ENCODE peak calls at places on chromosomes 2 and 18, in eight cellular contexts. B is transverse colon, Z is GM12878, L is sigmoid colon, I is A549, Q is tibial nerve, U is adrenal gland, F is IMR-90. Y is an unnamed sample.

GRCh38 chr2:1738646-1739302 is 5.5 kb downstream of the PXDN start:
- DNase-seq in B (no peak), F (no peak), Z (no peak), I (no peak), Q (no peak), U (no peak), L (peak), Y (no peak)

GRCh38 chr18:78240867-78241266 is 738.8 kb upstream of the SALL3 start:
- DNase-seq in B (no peak), I (no peak), Q (no peak), L (no peak), U (no peak), Z (no peak), F (no peak), Y (no peak)

GRCh38 chr2:64273524-64274398 is 129.5 kb upstream of the PELI1 start:
- DNase-seq in I (no peak), Z (no peak), F (peak), B (peak), Q (no peak), L (peak), U (peak), Y (peak)

GRCh38 chr2:65974067-65974723 is 460.7 kb upstream of the MEIS1 start:
- DNase-seq in Q (no peak), L (no peak), F (no peak), B (no peak), I (no peak), U (peak), Z (no peak), Y (no peak)

GRCh38 chr2:232545511-232546375 is 4.6 kb downstream of the TIGD1 start:
- DNase-seq in F (no peak), U (no peak), B (no peak), Q (no peak), Z (no peak), I (no peak), L (peak), Y (no peak)

GRCh38 chr2:118772487-118773200 is 74.8 kb downstream of the EN1 start:
- DNase-seq in Q (no peak), B (no peak), F (no peak), L (no peak), U (no peak), Z (no peak), I (no peak), Y (no peak)

GRCh38 chr2:46876741-46877384 is 38.7 kb downstream of the MCFD2 start:
- DNase-seq in F (peak), L (no peak), Q (no peak), U (peak), Z (no peak), B (peak), I (peak), Y (peak)

GRCh38 chr2:215904101-215904500 is 109.2 kb downstream of the MREG start:
- DNase-seq in L (no peak), U (no peak), Z (no peak), I (no peak), F (peak), Q (no peak), B (no peak), Y (no peak)

GRCh38 chr18:2932247-2933181 is 80.4 kb downstream of the LPIN2 start:
- DNase-seq in U (peak), L (no peak), Z (peak), B (no peak), I (peak), Q (no peak), F (peak), Y (peak)

GRCh38 chr2:37912056-37912455 is 13.0 kb upstream of the RMDN2 start:
- DNase-seq in L (no peak), U (no peak), Z (no peak), F (peak), I (no peak), B (no peak), Q (no peak), Y (no peak)

GRCh38 chr2:128408349-128409305 is 90.0 kb upstream of the HS6ST1 start:
- DNase-seq in L (no peak), Q (no peak), I (no peak), Z (no peak), F (peak), B (no peak), U (no peak), Y (peak)

GRCh38 chr2:173119069-173119807 is 43.6 kb downstream of the MAP3K20 start:
- DNase-seq in U (no peak), F (no peak), I (no peak), B (peak), Z (no peak), Q (no peak), L (peak), Y (peak)

GRCh38 chr2:172484253-172484652 is 56.9 kb downstream of the ITGA6 start:
- DNase-seq in Z (no peak), F (peak), L (no peak), B (no peak), Q (no peak), I (no peak), U (peak), Y (no peak)

DNA sequence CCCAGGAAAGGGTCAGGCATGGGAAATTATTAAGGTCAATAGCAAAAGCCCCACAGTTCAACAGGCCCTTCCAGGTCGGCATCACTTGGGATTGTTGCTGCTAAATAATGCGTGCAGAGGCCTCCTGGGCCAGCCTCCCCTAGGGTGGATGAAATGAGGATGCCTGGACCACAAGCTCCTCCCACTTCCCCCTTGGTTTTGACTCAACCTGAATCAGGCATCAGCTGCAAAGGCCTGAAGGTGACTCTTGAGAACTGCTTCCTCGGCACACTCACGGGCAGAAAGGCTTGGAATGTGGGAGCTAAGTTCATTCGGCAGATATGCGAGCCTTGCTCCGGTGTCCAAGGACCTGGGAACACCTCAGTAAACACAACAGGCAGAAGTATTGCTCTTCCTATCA is 69.3 kb downstream of the MBP start:
- DNase-seq in L (no peak), Q (no peak), I (no peak), Z (peak), F (peak), B (peak), U (peak), Y (no peak)
- TF ChIP-seq POLR2A in L (no peak), Q (no peak), I (no peak), Z (no peak), F (no peak), B (no peak), U (no peak), Y (no peak)

DNA sequence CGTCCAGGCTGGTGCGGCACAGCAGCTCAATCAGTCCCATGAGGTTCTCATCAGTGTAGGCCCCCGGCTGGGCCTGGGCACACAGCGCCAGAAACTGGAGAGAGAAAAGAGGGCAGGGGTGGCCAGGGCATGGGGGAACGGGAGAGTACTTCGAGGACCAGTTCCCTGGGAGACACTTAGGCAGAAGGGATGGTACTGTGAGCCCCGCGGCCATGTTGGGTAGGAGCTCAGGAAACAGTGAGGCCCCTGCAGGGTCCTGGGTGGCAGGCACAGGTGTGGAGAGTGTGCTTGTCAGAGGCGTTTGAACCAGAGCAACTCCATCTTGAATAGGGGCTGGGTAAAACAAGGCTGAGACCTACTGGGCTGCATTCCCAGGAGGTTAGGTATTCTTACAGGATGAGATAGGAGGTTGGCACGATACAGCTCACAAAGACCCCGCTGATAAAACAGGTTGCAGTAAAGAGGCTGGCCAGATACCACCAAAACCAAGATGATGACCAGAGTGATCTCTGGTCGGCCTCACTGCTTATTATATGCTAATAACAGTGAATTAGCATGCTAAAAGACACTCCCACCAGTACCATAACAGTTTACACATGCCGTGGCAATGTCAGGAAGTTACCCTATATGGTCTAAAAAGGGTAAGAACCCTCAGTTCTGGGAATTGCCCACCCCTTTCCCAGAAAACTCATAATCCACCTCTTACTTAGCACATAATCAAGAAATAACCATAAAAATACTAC is 51.9 kb upstream of the SEMA4C start:
- DNase-seq in Z (no peak), F (no peak), Q (no peak), L (no peak), U (no peak), I (no peak), B (no peak), Y (no peak)
- TF ChIP-seq POLR2A in Z (no peak), F (no peak), Q (no peak), L (no peak), U (no peak), I (no peak), B (no peak), Y (no peak)

DNA sequence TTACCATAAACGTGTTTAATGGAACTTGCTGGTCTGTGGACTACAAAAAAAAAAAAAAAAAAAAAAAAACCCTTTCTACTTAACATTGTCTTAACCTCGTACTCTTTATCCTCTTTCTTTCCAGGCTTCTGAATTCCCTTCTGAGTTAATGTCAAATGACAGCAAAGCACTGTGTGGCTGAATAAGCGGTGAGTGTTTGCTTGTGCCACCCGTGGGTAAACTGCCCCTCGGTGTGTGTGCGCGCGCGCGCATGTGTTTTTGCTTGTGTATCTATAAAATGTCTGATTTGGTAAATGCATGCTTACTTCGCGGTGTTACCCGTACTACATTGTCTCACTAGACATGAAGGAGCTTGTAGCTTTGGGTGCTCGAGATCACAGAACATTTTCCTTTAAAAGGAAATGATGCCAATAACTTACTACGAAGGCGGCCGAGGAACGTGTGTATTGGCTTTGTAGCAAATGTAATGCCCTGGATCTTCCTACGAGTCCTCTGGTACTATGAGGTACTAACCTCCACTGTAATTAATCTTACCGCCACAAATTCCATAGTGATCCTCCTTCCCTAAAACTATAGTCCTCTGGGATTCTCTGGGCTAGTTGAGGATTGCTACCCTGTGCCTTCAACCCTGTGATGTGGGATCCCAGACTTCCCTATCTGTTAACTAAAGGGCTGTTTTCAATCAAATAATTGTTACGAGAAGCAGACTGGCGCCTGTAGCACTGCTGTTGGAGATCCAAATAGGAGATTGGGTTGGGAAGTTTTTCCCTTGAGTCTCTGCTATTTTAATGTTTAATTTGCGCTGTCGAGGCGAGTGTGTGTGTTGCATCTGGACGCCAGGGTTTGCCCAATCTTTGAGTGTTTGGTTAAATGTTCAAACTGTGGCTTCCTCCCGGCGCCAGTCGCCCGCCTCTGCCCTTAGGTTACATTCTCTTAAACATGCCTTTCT is 1.1 kb downstream of the ID2 start:
- DNase-seq in Q (no peak), B (peak), Z (no peak), F (peak), U (peak), L (peak), I (no peak), Y (peak)
- TF ChIP-seq POLR2A in Q (no peak), B (peak), Z (no peak), F (peak), U (peak), L (no peak), I (no peak), Y (no peak)

GRCh38 chr2:27893031-27893430 is 2.5 kb downstream of the BABAM2 start:
- DNase-seq in Q (no peak), I (no peak), Z (no peak), F (no peak), U (no peak), B (no peak), L (no peak), Y (no peak)
- TF ChIP-seq POLR2A in Q (no peak), I (no peak), Z (no peak), F (no peak), U (no peak), B (no peak), L (no peak), Y (no peak)

GRCh38 chr2:219552382-219553167 is 8.7 kb downstream of the TMEM198 start:
- DNase-seq in Q (peak), U (peak), B (peak), L (peak), F (peak), Z (no peak), I (peak), Y (peak)
- TF ChIP-seq POLR2A in Q (no peak), U (peak), B (no peak), L (no peak), F (no peak), Z (no peak), I (peak), Y (peak)

DNA sequence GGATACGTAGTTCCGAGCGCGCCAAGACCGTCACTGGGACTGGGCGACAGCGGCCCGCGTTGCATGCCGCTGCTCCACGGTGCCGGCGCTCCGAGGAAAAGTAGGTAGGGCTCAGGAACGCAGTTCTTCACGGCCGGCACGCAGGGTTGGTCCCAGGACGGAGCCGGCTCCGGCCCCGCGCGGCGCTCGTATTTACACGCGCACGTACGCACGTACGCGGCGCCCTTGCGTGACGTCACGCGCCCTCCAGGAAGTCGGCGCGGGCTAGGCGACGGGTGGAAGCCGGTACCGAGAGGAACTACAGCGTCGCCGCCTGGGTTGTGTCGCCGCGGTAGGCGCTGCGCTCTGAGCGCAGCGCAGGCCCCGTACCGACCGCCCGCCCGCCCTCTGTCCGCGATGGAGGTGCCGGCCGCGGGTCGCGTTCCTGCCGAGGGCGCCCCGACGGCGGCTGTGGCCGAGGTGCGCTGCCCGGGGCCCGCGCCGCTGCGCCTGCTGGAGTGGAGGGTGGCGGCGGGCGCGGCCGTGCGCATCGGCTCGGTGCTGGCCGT is at the start of gene CTDP1:
- DNase-seq in Z (no peak), Q (peak), L (peak), I (peak), B (peak), F (peak), U (peak), Y (peak)
- TF ChIP-seq POLR2A in Z (peak), Q (no peak), L (no peak), I (peak), B (peak), F (no peak), U (peak), Y (peak)

DNA sequence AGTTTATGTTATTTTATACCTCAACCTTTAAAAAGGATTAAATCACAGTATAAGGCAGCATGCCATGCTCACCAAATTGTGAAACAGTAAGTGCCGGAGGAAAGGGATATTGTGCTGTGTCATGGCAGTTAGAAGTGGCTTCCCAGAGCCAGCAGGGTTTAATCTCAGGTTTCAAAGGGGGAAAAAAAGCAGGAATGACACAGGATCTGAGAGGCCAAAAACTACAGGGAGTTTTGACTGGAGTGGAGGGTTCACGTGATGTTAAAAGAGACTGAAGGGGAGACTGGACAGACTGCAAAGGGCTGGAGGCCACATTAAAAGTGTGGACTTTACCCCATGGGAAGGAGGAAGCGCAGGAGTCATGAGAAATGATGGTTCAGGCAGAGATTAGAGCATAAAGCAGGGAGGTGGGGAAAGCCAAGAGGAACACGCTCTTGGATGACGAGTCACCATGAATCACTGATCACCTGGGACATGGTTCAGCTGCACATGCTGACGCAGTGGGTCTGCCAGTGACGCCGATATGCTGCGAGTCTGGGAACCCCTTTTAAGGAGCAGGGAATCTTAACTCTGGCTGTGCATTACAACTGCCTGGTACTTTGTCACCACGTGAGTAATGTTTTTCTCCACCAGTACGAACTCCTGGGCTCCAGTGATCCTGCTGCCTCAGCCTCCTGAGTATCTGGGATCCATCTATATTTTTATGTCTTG is 6.1 kb downstream of the CHMP1B start:
- DNase-seq in Z (no peak), Q (no peak), I (peak), L (peak), B (peak), U (peak), F (peak), Y (no peak)
- TF ChIP-seq POLR2A in Z (no peak), Q (no peak), I (peak), L (no peak), B (peak), U (peak), F (peak), Y (peak)